ENCODE peak calls at places on chromosomes 2 and 18, in nine cellular contexts. N is A673; S is pons; J is activated CD8-positive, alpha-beta memory T cell treated with anti-CD3 and anti-CD28 coated beads for 24 hours; O is stimulated activated CD4-positive, alpha-beta T cell treated with anti-CD3 and anti-CD28 coated beads, Interleukin-4, amount 100 ng/mL, for 4 hours; V is CD8-positive, alpha-beta memory T cell; T is AG20443; H is fibroblast of lung; Q is activated CD4-positive, alpha-beta T cell treated with anti-CD3 and anti-CD28 coated beads, Interleukin-2, amount 50 U/mL, for 1 hour. U is an unnamed sample.

GRCh38 chr2:176018708-176019107 is 16.6 kb upstream of the LNPK start:
- DNase-seq in N (peak), S (no peak), J (no peak), O (no peak), V (no peak), T (no peak), H (peak), Q (no peak), U (no peak)

GRCh38 chr2:159202568-159203071 is 83.9 kb downstream of the WDSUB1 start:
- DNase-seq in N (no peak), S (peak), J (no peak), O (no peak), V (no peak), T (peak), H (peak), Q (no peak), U (no peak)

GRCh38 chr2:207734264-207734635 is 22.8 kb downstream of the CCNYL1 start:
- DNase-seq in N (peak), S (peak), J (no peak), O (no peak), V (no peak), T (peak), H (peak), Q (no peak), U (no peak)

GRCh38 chr2:97708608-97709007 is 4.8 kb upstream of the ZAP70 start:
- DNase-seq in N (no peak), S (no peak), J (no peak), O (no peak), V (no peak), T (no peak), H (no peak), Q (no peak), U (no peak)

GRCh38 chr2:148362144-148362796 is 282.3 kb upstream of the EPC2 start:
- DNase-seq in N (no peak), S (no peak), J (no peak), O (no peak), V (no peak), T (no peak), H (no peak), Q (no peak), U (no peak)

GRCh38 chr2:85255456-85255812 is 72.4 kb downstream of the TGOLN2 start:
- DNase-seq in N (peak), S (no peak), J (no peak), O (no peak), V (no peak), T (no peak), H (no peak), Q (no peak), U (no peak)

GRCh38 chr2:239024226-239024625 is 176.3 kb downstream of the TWIST2 start:
- DNase-seq in N (no peak), S (no peak), J (no peak), O (no peak), V (no peak), T (no peak), H (no peak), Q (no peak), U (no peak)

GRCh38 chr2:229133155-229133772 is 137.8 kb downstream of the PID1 start:
- DNase-seq in N (peak), S (peak), J (no peak), O (no peak), V (no peak), T (peak), H (peak), Q (no peak), U (peak)

GRCh38 chr2:220006152-220006551 is 378.7 kb downstream of the SLC4A3 start:
- DNase-seq in N (no peak), S (peak), J (no peak), O (no peak), V (no peak), T (peak), H (peak), Q (no peak), U (peak)

GRCh38 chr2:119383410-119384140 is 16.8 kb downstream of the DBI start:
- DNase-seq in N (no peak), S (no peak), J (no peak), O (no peak), V (no peak), T (no peak), H (no peak), Q (no peak), U (peak)

GRCh38 chr2:41294331-41294730 is 753.5 kb upstream of the PKDCC start:
- DNase-seq in N (no peak), S (no peak), J (no peak), O (no peak), V (no peak), T (no peak), H (no peak), Q (no peak), U (no peak)

GRCh38 chr2:1846046-1847015 is 102.0 kb upstream of the PXDN start:
- DNase-seq in N (no peak), S (no peak), J (no peak), O (no peak), V (no peak), T (no peak), H (no peak), Q (no peak), U (no peak)

GRCh38 chr18:62713651-62714247 is 1.6 kb upstream of the PHLPP1 start:
- DNase-seq in N (no peak), S (no peak), J (no peak), O (no peak), V (no peak), T (no peak), H (peak), Q (no peak), U (no peak)

GRCh38 chr2:7841751-7842150 is 840.1 kb upstream of the ID2 start:
- DNase-seq in N (no peak), S (no peak), J (no peak), O (no peak), V (no peak), T (no peak), H (no peak), Q (no peak), U (no peak)

GRCh38 chr2:181472990-181473389 is 15.8 kb downstream of the ITGA4 start:
- DNase-seq in N (no peak), S (no peak), J (no peak), O (no peak), V (no peak), T (no peak), H (no peak), Q (no peak), U (no peak)

GRCh38 chr2:171595456-171595855 is 73.2 kb downstream of the CYBRD1 start:
- DNase-seq in N (no peak), S (no peak), J (no peak), O (no peak), V (no peak), T (no peak), H (no peak), Q (no peak), U (no peak)

GRCh38 chr2:240628507-240629418 is 3.5 kb downstream of the GPR35 start:
- DNase-seq in N (no peak), S (no peak), J (no peak), O (no peak), V (no peak), T (no peak), H (no peak), Q (no peak), U (no peak)

GRCh38 chr18:22488554-22488953 is 70.8 kb upstream of the CTAGE1 start:
- DNase-seq in N (no peak), S (no peak), J (no peak), O (no peak), V (no peak), T (no peak), H (no peak), Q (no peak), U (no peak)